ENCODE peak calls at places on chromosomes 3 and 15, in five cellular contexts. One of them, this sample, is unnamed.

GRCh38 chr3:107969994-107970896 is 120.6 kb downstream of the CD47 start:
- DNase-seq in GM23338: no peak
- DNase-seq in endothelial cell of umbilical vein: peak
- DNase-seq in HepG2: peak
- DNase-seq in HCT116: no peak
- DNase-seq in this sample: no peak

GRCh38 chr15:67198157-67198754 is 56.2 kb downstream of the AAGAB start:
- DNase-seq in GM23338: no peak
- DNase-seq in endothelial cell of umbilical vein: no peak
- DNase-seq in HepG2: no peak
- DNase-seq in HCT116: no peak
- DNase-seq in this sample: no peak

GRCh38 chr15:96372554-96372953 is 42.1 kb downstream of the NR2F2 start:
- DNase-seq in GM23338: no peak
- DNase-seq in endothelial cell of umbilical vein: no peak
- DNase-seq in HCT116: no peak
- DNase-seq in HepG2: no peak
- DNase-seq in this sample: no peak

GRCh38 chr3:146065573-146066006 is 95.4 kb downstream of the PLOD2 start:
- DNase-seq in endothelial cell of umbilical vein: peak
- DNase-seq in GM23338: peak
- DNase-seq in HCT116: peak
- DNase-seq in HepG2: peak
- DNase-seq in this sample: peak

GRCh38 chr15:90201150-90201943 is at the start of gene SEMA4B:
- DNase-seq in endothelial cell of umbilical vein: peak
- DNase-seq in HCT116: no peak
- DNase-seq in HepG2: peak
- DNase-seq in GM23338: peak
- DNase-seq in this sample: no peak

GRCh38 chr3:133938770-133939495 is 43.3 kb upstream of the RAB6B start:
- DNase-seq in HepG2: no peak
- DNase-seq in HCT116: no peak
- DNase-seq in GM23338: peak
- DNase-seq in endothelial cell of umbilical vein: no peak
- DNase-seq in this sample: no peak

GRCh38 chr3:72263223-72264015 is 478.5 kb upstream of the PROK2 start:
- DNase-seq in GM23338: no peak
- DNase-seq in endothelial cell of umbilical vein: no peak
- DNase-seq in HepG2: no peak
- DNase-seq in HCT116: no peak
- DNase-seq in this sample: no peak

GRCh38 chr3:38026856-38027255 is 2.6 kb downstream of the PLCD1 start:
- DNase-seq in HCT116: no peak
- DNase-seq in endothelial cell of umbilical vein: no peak
- DNase-seq in HepG2: no peak
- DNase-seq in GM23338: no peak
- DNase-seq in this sample: no peak

GRCh38 chr3:155917781-155918180 is 47.3 kb downstream of the GMPS start:
- DNase-seq in HCT116: no peak
- DNase-seq in HepG2: no peak
- DNase-seq in GM23338: no peak
- DNase-seq in endothelial cell of umbilical vein: no peak
- DNase-seq in this sample: no peak

GRCh38 chr15:23877502-23878412 is 190.7 kb upstream of the NDN start:
- DNase-seq in HCT116: no peak
- DNase-seq in HepG2: peak
- DNase-seq in GM23338: peak
- DNase-seq in endothelial cell of umbilical vein: no peak
- DNase-seq in this sample: no peak

GRCh38 chr3:61194892-61195538 is 56.2 kb downstream of the FHIT start:
- DNase-seq in HCT116: no peak
- DNase-seq in GM23338: no peak
- DNase-seq in endothelial cell of umbilical vein: no peak
- DNase-seq in HepG2: peak
- DNase-seq in this sample: no peak

GRCh38 chr3:121768452-121768851 is 18.9 kb upstream of the GOLGB1 start:
- DNase-seq in HCT116: no peak
- DNase-seq in HepG2: no peak
- DNase-seq in GM23338: no peak
- DNase-seq in endothelial cell of umbilical vein: no peak
- DNase-seq in this sample: no peak

GRCh38 chr3:55750525-55750924 is 263.4 kb upstream of the WNT5A start:
- DNase-seq in HCT116: no peak
- DNase-seq in endothelial cell of umbilical vein: no peak
- DNase-seq in GM23338: no peak
- DNase-seq in HepG2: no peak
- DNase-seq in this sample: no peak

GRCh38 chr3:50520849-50521248 is 17.4 kb upstream of the CACNA2D2 start:
- DNase-seq in HCT116: no peak
- DNase-seq in GM23338: no peak
- DNase-seq in HepG2: no peak
- DNase-seq in endothelial cell of umbilical vein: no peak
- DNase-seq in this sample: no peak

GRCh38 chr3:184192889-184193288 is 6.9 kb downstream of the ABCF3 start:
- DNase-seq in HepG2: no peak
- DNase-seq in endothelial cell of umbilical vein: no peak
- DNase-seq in HCT116: no peak
- DNase-seq in GM23338: no peak
- DNase-seq in this sample: no peak

GRCh38 chr3:131141770-131142169 is 115.1 kb downstream of the NEK11 start:
- DNase-seq in GM23338: no peak
- DNase-seq in endothelial cell of umbilical vein: no peak
- DNase-seq in HepG2: no peak
- DNase-seq in HCT116: no peak
- DNase-seq in this sample: no peak

GRCh38 chr15:77821188-77821958 is 188.7 kb upstream of the LINGO1 start:
- DNase-seq in HepG2: peak
- DNase-seq in endothelial cell of umbilical vein: peak
- DNase-seq in HCT116: peak
- DNase-seq in GM23338: peak
- DNase-seq in this sample: no peak

GRCh38 chr15:66647358-66647757 is 54.7 kb upstream of the SMAD6 start:
- DNase-seq in HCT116: no peak
- DNase-seq in HepG2: no peak
- DNase-seq in endothelial cell of umbilical vein: peak
- DNase-seq in GM23338: no peak
- DNase-seq in this sample: no peak

GRCh38 chr3:39434574-39434973 is 28.1 kb downstream of the RPSA start:
- DNase-seq in HepG2: no peak
- DNase-seq in GM23338: no peak
- DNase-seq in endothelial cell of umbilical vein: no peak
- DNase-seq in HCT116: no peak
- DNase-seq in this sample: no peak

GRCh38 chr3:196117809-196118208 is 35.9 kb upstream of the TFRC start:
- DNase-seq in HepG2: no peak
- DNase-seq in GM23338: no peak
- DNase-seq in endothelial cell of umbilical vein: no peak
- DNase-seq in HCT116: no peak
- DNase-seq in this sample: no peak

GRCh38 chr3:196122021-196122687 is 40.3 kb upstream of the TFRC start:
- DNase-seq in GM23338: no peak
- DNase-seq in HCT116: no peak
- DNase-seq in HepG2: peak
- DNase-seq in endothelial cell of umbilical vein: no peak
- DNase-seq in this sample: no peak

GRCh38 chr3:196124608-196125007 is 42.7 kb upstream of the TFRC start:
- DNase-seq in HCT116: no peak
- DNase-seq in HepG2: no peak
- DNase-seq in endothelial cell of umbilical vein: no peak
- DNase-seq in GM23338: no peak
- DNase-seq in this sample: no peak

GRCh38 chr3:196122688-196123046 is 40.8 kb upstream of the TFRC start:
- DNase-seq in HCT116: no peak
- DNase-seq in endothelial cell of umbilical vein: no peak
- DNase-seq in GM23338: no peak
- DNase-seq in HepG2: no peak
- DNase-seq in this sample: no peak

GRCh38 chr3:196120291-196120951 is 38.5 kb upstream of the TFRC start:
- DNase-seq in endothelial cell of umbilical vein: no peak
- DNase-seq in HepG2: no peak
- DNase-seq in GM23338: no peak
- DNase-seq in HCT116: no peak
- DNase-seq in this sample: no peak
- TF ChIP-seq EZH2 in endothelial cell of umbilical vein: no peak
- TF ChIP-seq EZH2 in HepG2: no peak
- TF ChIP-seq EZH2 in GM23338: no peak
- TF ChIP-seq EZH2 in HCT116: no peak
- TF ChIP-seq EZH2 in this sample: no peak

DNA sequence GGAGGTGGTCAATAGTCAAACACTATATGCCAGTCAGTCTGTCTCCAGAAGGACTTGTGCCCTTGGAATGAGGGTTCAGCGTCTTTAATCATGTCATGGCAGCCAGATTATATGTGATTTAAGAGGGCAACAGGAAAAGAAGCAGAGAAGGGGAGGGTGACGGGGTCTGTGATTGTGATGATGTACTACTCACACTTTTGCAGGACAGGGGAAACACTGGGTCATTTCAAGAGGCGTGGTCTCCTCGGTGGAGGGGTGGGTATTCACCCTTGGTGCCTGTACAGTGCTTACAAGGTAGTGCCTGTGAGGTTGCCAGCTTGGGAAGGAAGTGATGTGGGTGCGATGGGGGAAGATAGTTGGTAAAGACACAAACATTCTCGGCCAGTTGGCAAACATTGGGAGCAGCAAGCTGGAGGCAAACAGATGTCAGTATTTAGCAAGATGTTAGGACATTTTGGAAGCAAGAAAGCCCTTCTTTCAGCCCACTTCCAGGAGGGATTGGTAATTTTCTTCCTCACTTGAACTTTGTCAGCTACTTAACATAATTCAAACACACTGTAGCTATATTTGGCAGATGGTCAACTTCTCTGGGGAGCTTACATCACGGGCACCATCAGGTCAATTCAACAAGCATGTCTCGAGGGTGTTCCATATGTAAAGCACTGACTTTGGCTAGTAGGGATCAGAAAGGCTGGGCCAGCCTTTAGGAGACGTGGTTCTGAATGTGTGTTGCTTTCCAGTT is 71.4 kb upstream of the ROPN1 start:
- DNase-seq in HepG2: no peak
- DNase-seq in HCT116: no peak
- DNase-seq in endothelial cell of umbilical vein: peak
- DNase-seq in GM23338: no peak
- DNase-seq in this sample: no peak
- TF ChIP-seq POLR2AphosphoS5 in HepG2: no peak
- TF ChIP-seq POLR2AphosphoS5 in HCT116: no peak
- TF ChIP-seq POLR2AphosphoS5 in endothelial cell of umbilical vein: no peak
- TF ChIP-seq POLR2AphosphoS5 in GM23338: no peak
- TF ChIP-seq POLR2AphosphoS5 in this sample: no peak

GRCh38 chr3:64186667-64187064 is 38.6 kb downstream of the PRICKLE2 start:
- DNase-seq in endothelial cell of umbilical vein: no peak
- DNase-seq in HepG2: no peak
- DNase-seq in HCT116: no peak
- DNase-seq in GM23338: no peak
- DNase-seq in this sample: no peak
- H3K4me3 ChIP-seq in endothelial cell of umbilical vein: no peak
- H3K4me3 ChIP-seq in HepG2: no peak
- H3K4me3 ChIP-seq in HCT116: no peak
- H3K4me3 ChIP-seq in GM23338: no peak
- H3K4me3 ChIP-seq in this sample: no peak

DNA sequence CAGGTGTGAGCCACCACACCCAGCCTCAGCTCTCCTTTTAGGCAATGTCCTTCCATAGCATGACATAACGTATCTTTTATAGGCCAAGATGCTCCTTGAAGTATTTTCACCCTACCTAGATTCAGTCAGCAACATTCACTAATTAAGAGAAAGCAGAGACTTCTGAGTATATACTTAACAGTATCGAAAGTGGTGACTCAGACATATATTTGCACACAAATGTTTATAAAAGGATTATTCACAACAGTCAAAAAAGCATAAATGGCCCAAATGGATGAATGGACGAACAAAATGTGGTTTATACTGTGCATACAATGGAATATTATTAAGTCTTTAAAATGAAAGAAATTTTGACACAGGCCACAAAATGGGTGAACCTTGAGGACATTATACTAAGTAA is 108.6 kb downstream of the ZNF385D start:
- DNase-seq in HepG2: no peak
- DNase-seq in GM23338: no peak
- DNase-seq in endothelial cell of umbilical vein: no peak
- DNase-seq in HCT116: no peak
- DNase-seq in this sample: no peak
- TF ChIP-seq EZH2 in HepG2: no peak
- TF ChIP-seq EZH2 in GM23338: no peak
- TF ChIP-seq EZH2 in endothelial cell of umbilical vein: no peak
- TF ChIP-seq EZH2 in HCT116: no peak
- TF ChIP-seq EZH2 in this sample: no peak

GRCh38 chr3:157442729-157443128 is 6.1 kb downstream of the PTX3 start:
- DNase-seq in HepG2: no peak
- DNase-seq in endothelial cell of umbilical vein: no peak
- DNase-seq in GM23338: no peak
- DNase-seq in HCT116: no peak
- DNase-seq in this sample: no peak

GRCh38 chr3:157443873-157444770 is 7.5 kb downstream of the PTX3 start:
- DNase-seq in HCT116: no peak
- DNase-seq in GM23338: no peak
- DNase-seq in endothelial cell of umbilical vein: no peak
- DNase-seq in HepG2: no peak
- DNase-seq in this sample: no peak

GRCh38 chr3:157445897-157446296 is 9.2 kb downstream of the PTX3 start:
- DNase-seq in GM23338: no peak
- DNase-seq in HepG2: no peak
- DNase-seq in HCT116: no peak
- DNase-seq in endothelial cell of umbilical vein: peak
- DNase-seq in this sample: peak

GRCh38 chr3:157447026-157447694 is 10.5 kb downstream of the PTX3 start:
- DNase-seq in HepG2: no peak
- DNase-seq in GM23338: peak
- DNase-seq in endothelial cell of umbilical vein: peak
- DNase-seq in HCT116: peak
- DNase-seq in this sample: peak

GRCh38 chr3:157444789-157445188 is 8.1 kb downstream of the PTX3 start:
- DNase-seq in GM23338: no peak
- DNase-seq in endothelial cell of umbilical vein: no peak
- DNase-seq in HCT116: no peak
- DNase-seq in HepG2: no peak
- DNase-seq in this sample: no peak
- TF ChIP-seq POLR2AphosphoS5 in GM23338: no peak
- TF ChIP-seq POLR2AphosphoS5 in endothelial cell of umbilical vein: no peak
- TF ChIP-seq POLR2AphosphoS5 in HCT116: no peak
- TF ChIP-seq POLR2AphosphoS5 in HepG2: no peak
- TF ChIP-seq POLR2AphosphoS5 in this sample: no peak

GRCh38 chr15:80251505-80252280 is at the start of gene CTXND1:
- DNase-seq in endothelial cell of umbilical vein: no peak
- DNase-seq in HepG2: no peak
- DNase-seq in GM23338: peak
- DNase-seq in HCT116: no peak
- DNase-seq in this sample: no peak

GRCh38 chr15:80250614-80251504 is 1.2 kb downstream of the CTXND1 start:
- DNase-seq in HCT116: no peak
- DNase-seq in GM23338: peak
- DNase-seq in HepG2: no peak
- DNase-seq in endothelial cell of umbilical vein: no peak
- DNase-seq in this sample: no peak

GRCh38 chr15:80247320-80247719 is 4.7 kb downstream of the CTXND1 start:
- DNase-seq in HepG2: no peak
- DNase-seq in HCT116: no peak
- DNase-seq in endothelial cell of umbilical vein: no peak
- DNase-seq in GM23338: no peak
- DNase-seq in this sample: no peak

GRCh38 chr15:80249973-80250372 is 2.0 kb downstream of the CTXND1 start:
- DNase-seq in HepG2: peak
- DNase-seq in endothelial cell of umbilical vein: no peak
- DNase-seq in GM23338: no peak
- DNase-seq in HCT116: no peak
- DNase-seq in this sample: no peak

GRCh38 chr15:80252281-80252619 is 237 bp upstream of the CTXND1 start:
- DNase-seq in endothelial cell of umbilical vein: no peak
- DNase-seq in HCT116: no peak
- DNase-seq in HepG2: no peak
- DNase-seq in GM23338: no peak
- DNase-seq in this sample: no peak
- H3K4me3 ChIP-seq in endothelial cell of umbilical vein: no peak
- H3K4me3 ChIP-seq in HCT116: no peak
- H3K4me3 ChIP-seq in HepG2: peak
- H3K4me3 ChIP-seq in GM23338: peak
- H3K4me3 ChIP-seq in this sample: peak

This sample was measured in SK-N-MC.